ENCODE peak calls at places on chromosomes 5 and 9, in ten cellular contexts. M is stomach, L is K562, K is HCT116, S is GM23338, T is transverse colon, U is sigmoid colon, O is Panc1, N is breast epithelium, W is spleen. Z is an unnamed sample.

GRCh38 chr5:149962040-149962439 is 1.5 kb downstream of the SLC26A2 start:
- DNase-seq in N (no peak), S (peak; percentile 47), U (no peak), L (peak; percentile 58), O (peak; percentile 41), W (no peak), T (no peak), M (no peak), K (no peak), Z (no peak)

GRCh38 chr9:35907732-35908483 is 1.4 kb upstream of the SPAAR start:
- DNase-seq in M (peak; percentile 47), S (peak; percentile 67), N (peak; percentile 76), W (no peak), O (no peak), U (peak; percentile 94), K (peak; percentile 32), T (peak; percentile 70), L (no peak), Z (peak; percentile 73)

GRCh38 chr5:159210306-159210722 is 961 bp upstream of the RNF145 start:
- DNase-seq in N (no peak), K (no peak), W (no peak), T (peak; percentile 12), S (no peak), L (peak; percentile 41), O (no peak), M (no peak), U (no peak), Z (peak; percentile 89)

GRCh38 chr5:141186897-141187512 is at the start of gene PCDHB9:
- DNase-seq in M (no peak), S (peak; percentile 86), K (peak; percentile 6), U (no peak), O (no peak), T (no peak), L (peak; percentile 37), W (no peak), N (no peak), Z (no peak)

GRCh38 chr9:124222918-124223720 is 34.6 kb upstream of the NEK6 start:
- DNase-seq in L (no peak), T (peak; percentile 90), U (peak; percentile 88), M (peak; percentile 95), S (no peak), K (no peak), N (peak; percentile 68), W (peak; percentile 93), O (no peak), Z (peak; percentile 98)

GRCh38 chr9:1505489-1505888 is 455.3 kb downstream of the DMRT2 start:
- DNase-seq in N (no peak), L (no peak), K (no peak), T (no peak), O (no peak), W (no peak), M (no peak), S (no peak), U (no peak), Z (no peak)

GRCh38 chr9:95516736-95517558 is at the start of gene PTCH1:
- DNase-seq in N (no peak), U (peak; percentile 79), L (peak; percentile 78), M (peak; percentile 60), O (no peak), W (no peak), K (no peak), S (peak; percentile 87), T (peak; percentile 67), Z (no peak)

GRCh38 chr5:172091956-172092732 is 85.7 kb upstream of the FBXW11 start:
- DNase-seq in O (no peak), L (no peak), W (no peak), K (no peak), N (no peak), M (no peak), T (no peak), S (no peak), U (peak; percentile 56), Z (no peak)

GRCh38 chr5:152560508-152561137 is 155.5 kb upstream of the NMUR2 start:
- DNase-seq in L (peak; percentile 49), U (no peak), W (peak; percentile 76), N (no peak), S (peak; percentile 83), K (peak; percentile 18), T (peak; percentile 46), O (peak; percentile 18), M (peak; percentile 70), Z (peak; percentile 44)

GRCh38 chr9:94606641-94607339 is 13.2 kb upstream of the FBP2 start:
- DNase-seq in O (no peak), N (no peak), S (no peak), M (peak; percentile 28), T (peak; percentile 63), K (no peak), U (no peak), L (no peak), W (no peak), Z (no peak)

GRCh38 chr5:7589800-7590199 is 193.9 kb downstream of the ADCY2 start:
- DNase-seq in K (no peak), W (no peak), L (no peak), M (no peak), O (no peak), U (no peak), S (peak; percentile 50), T (no peak), N (no peak), Z (no peak)

GRCh38 chr5:7597058-7597457 is 201.1 kb downstream of the ADCY2 start:
- DNase-seq in L (no peak), M (peak; percentile 70), K (no peak), O (no peak), S (no peak), N (peak; percentile 56), T (no peak), W (no peak), U (no peak), Z (no peak)

DNA sequence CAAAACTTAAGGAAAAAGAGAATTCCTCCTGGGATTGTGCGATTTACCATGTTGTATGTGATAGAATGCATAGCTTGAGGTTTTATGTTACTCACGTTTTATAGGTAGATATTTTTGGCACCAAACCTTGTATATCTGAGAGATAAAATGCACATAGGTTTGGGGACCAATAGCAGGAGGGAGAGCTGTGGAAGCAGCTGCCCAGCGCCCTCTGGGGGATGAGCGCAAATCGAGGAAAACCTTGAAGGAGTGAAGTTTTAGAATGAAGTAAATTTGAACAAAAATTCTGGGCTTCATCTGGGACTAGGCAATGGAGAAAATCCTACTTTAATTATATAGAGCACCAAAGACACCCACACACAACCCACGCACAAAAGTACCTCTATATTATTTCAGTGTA is 197.0 kb downstream of the ADCY2 start:
- DNase-seq in T (no peak), M (no peak), W (no peak), L (peak; percentile 24), N (no peak), S (peak; percentile 52), U (no peak), O (no peak), K (no peak), Z (no peak)
- TF ChIP-seq CTCF in T (no peak), M (no peak), W (no peak), L (peak; percentile 50), N (no peak), S (peak; percentile 76), U (peak; percentile 21), O (peak; percentile 40), K (no peak), Z (no peak)

GRCh38 chr9:128912270-128912853 is 8.4 kb upstream of the PHYHD1 start:
- DNase-seq in M (no peak), N (peak; percentile 73), W (no peak), S (peak; percentile 53), U (no peak), L (no peak), O (no peak), K (peak; percentile 43), T (no peak), Z (no peak)

GRCh38 chr9:128916745-128917144 is 4.0 kb upstream of the PHYHD1 start:
- DNase-seq in U (no peak), K (no peak), T (no peak), O (no peak), M (no peak), W (no peak), N (no peak), S (no peak), L (no peak), Z (no peak)

GRCh38 chr9:128913048-128913900 is 7.5 kb upstream of the PHYHD1 start:
- DNase-seq in T (no peak), W (no peak), M (no peak), U (no peak), O (no peak), L (no peak), S (no peak), N (no peak), K (no peak), Z (no peak)

GRCh38 chr9:128916204-128916603 is 4.6 kb upstream of the PHYHD1 start:
- DNase-seq in U (peak; percentile 81), W (no peak), N (peak; percentile 52), S (no peak), L (no peak), T (no peak), O (no peak), K (no peak), M (no peak), Z (no peak)

GRCh38 chr9:128913995-128914772 is 6.6 kb upstream of the PHYHD1 start:
- DNase-seq in T (no peak), U (no peak), S (no peak), M (no peak), W (no peak), L (peak; percentile 64), O (no peak), N (no peak), K (no peak), Z (no peak)
- H3K27ac ChIP-seq in T (peak overlapping the region; percentile 61), U (peak overlapping the region; percentile 83), S (no peak overlapping the region), M (peak overlapping the region; percentile 73), W (peak overlapping the region; percentile 75), L (no peak overlapping the region), O (no peak overlapping the region), N (peak overlapping the region; percentile 94), K (no peak overlapping the region), Z (no peak overlapping the region)

DNA sequence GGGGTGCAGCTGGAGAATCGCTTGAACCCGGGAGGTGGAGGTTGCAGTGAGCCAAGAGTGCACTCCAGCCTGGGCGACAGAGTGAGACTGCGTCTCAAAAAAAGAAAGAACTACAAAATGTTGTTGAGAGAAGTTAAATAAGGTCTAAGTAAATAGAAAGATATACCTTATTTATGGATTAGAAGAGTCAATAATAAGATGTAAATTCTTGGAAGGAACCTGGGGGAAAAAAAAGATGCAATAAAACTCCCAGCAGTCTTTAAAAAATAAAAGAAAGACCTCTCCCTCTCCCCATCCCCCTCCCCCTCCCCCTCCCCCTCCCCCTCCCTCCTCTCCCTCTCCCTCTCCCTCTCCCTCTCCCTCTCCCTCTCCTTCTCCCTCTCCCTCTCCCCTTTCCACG is 15.5 kb upstream of the FAF2 start:
- DNase-seq in W (no peak), T (no peak), S (no peak), L (no peak), O (no peak), K (no peak), U (no peak), M (no peak), N (no peak), Z (no peak)
- TF ChIP-seq POLR2AphosphoS5 in W (no peak), T (no peak), S (no peak), L (no peak), O (no peak), K (no peak), U (no peak), M (no peak), N (no peak), Z (no peak)

DNA sequence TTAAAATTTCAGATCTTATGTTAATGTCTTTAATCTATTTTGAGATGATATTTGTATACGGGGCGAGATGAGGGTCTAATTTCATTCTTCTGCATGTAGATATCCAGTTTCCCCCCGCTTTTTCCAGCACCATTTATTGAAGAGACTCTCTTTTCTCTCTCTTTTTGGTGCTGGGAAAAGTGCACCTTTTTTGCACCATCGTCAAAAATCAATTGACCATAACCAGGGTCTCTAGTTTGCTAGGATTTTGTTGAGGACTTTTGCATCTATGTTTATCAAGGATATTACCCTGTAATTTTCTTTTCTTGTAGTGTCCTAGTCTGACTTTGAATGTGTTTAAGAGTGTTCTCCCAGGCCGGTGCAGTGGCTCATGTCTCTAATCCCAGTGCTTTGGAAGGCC is 93.3 kb downstream of the STX17 start:
- DNase-seq in M (no peak), N (no peak), U (no peak), W (no peak), O (no peak), L (no peak), K (no peak), S (no peak), T (no peak), Z (no peak)
- TF ChIP-seq CTCF in M (no peak), N (no peak), U (no peak), W (no peak), O (no peak), L (no peak), K (no peak), S (no peak), T (no peak), Z (no peak)

Z was measured in HL-60.